ENCODE peak calls at places on chromosome 3, in five cellular contexts. A is posterior vena cava; I is KG1; B is stimulated activated CD4-positive, alpha-beta T cell treated with anti-CD3 and anti-CD28 coated beads, Interleukin-2, amount 100 ng/mL, for 24 hours; M is kidney. Z is an unnamed sample.

GRCh38 chr3:52182203-52182602 is 15.8 kb upstream of the ALAS1 start:
- DNase-seq in A (peak), I (no peak), B (no peak), M (no peak), Z (no peak)

GRCh38 chr3:18086078-18086477 is 339.1 kb downstream of the SATB1 start:
- DNase-seq in A (no peak), I (no peak), B (no peak), M (no peak), Z (no peak)

GRCh38 chr3:88057650-88058321 is 1.0 kb downstream of the CGGBP1 start:
- DNase-seq in A (no peak), I (no peak), B (no peak), M (no peak), Z (peak)

GRCh38 chr3:150675587-150675986 is 28.1 kb downstream of the ERICH6 start:
- DNase-seq in A (no peak), I (no peak), B (no peak), M (no peak), Z (no peak)

GRCh38 chr3:53674582-53674981 is 171.6 kb downstream of the CHDH start:
- DNase-seq in A (no peak), I (no peak), B (no peak), M (no peak), Z (no peak)

GRCh38 chr3:80052271-80052670 is 284.5 kb upstream of the ROBO1 start:
- DNase-seq in A (no peak), I (no peak), B (no peak), M (peak), Z (no peak)

GRCh38 chr3:102736961-102737304 is 302.1 kb downstream of the ZPLD1 start:
- DNase-seq in A (no peak), I (no peak), B (no peak), M (no peak), Z (no peak)

GRCh38 chr3:127679534-127680145 is 6.9 kb downstream of the ABTB1 start:
- DNase-seq in A (peak), I (no peak), B (no peak), M (peak), Z (no peak)

GRCh38 chr3:186566772-186567071 is 417 bp downstream of the TBCCD1 start:
- DNase-seq in A (no peak), I (no peak), B (no peak), M (no peak), Z (no peak)

Z was measured in dermis blood vessel endothelial cell.